ENCODE peak calls at places on chromosomes 12 and 14, in nine cellular contexts. P, B, X, I, Z, Q, V, E and K are unnamed samples.

GRCh38 chr14:68549966-68550705 is 242.7 kb downstream of the ZFP36L1 start:
- DNase-seq in P (no peak), B (no peak), X (no peak), I (no peak), Z (no peak), Q (peak; percentile 41), V (no peak), E (peak; percentile 46), K (no peak)

GRCh38 chr12:110340706-110341105 is 59.7 kb downstream of the ATP2A2 start:
- DNase-seq in P (no peak), B (no peak), X (no peak), I (no peak), Z (no peak), Q (no peak), V (no peak), E (no peak), K (no peak)

GRCh38 chr12:9881988-9882387 is 699 bp downstream of the KLRF2 start:
- DNase-seq in P (no peak), B (no peak), X (no peak), I (no peak), Z (no peak), Q (no peak), V (no peak), E (no peak), K (no peak)

GRCh38 chr14:51354846-51355245 is 114.8 kb downstream of the TMX1 start:
- DNase-seq in P (no peak), B (no peak), X (no peak), I (no peak), Z (no peak), Q (no peak), V (no peak), E (no peak), K (no peak)

GRCh38 chr14:81314443-81315175 is 85.5 kb downstream of the STON2 start:
- DNase-seq in P (no peak), B (no peak), X (no peak), I (no peak), Z (no peak), Q (no peak), V (no peak), E (no peak), K (no peak)

GRCh38 chr12:12081836-12082497 is 11.2 kb downstream of the BCL2L14 start:
- DNase-seq in P (no peak), B (peak; percentile 29), X (no peak), I (peak; percentile 55), Z (peak; percentile 70), Q (no peak), V (peak; percentile 86), E (no peak), K (no peak)

GRCh38 chr12:125169870-125170269 is 104.6 kb downstream of the AACS start:
- DNase-seq in P (no peak), B (no peak), X (no peak), I (no peak), Z (no peak), Q (no peak), V (no peak), E (no peak), K (no peak)

GRCh38 chr12:67147030-67147429 is 122.1 kb upstream of the CAND1 start:
- DNase-seq in P (no peak), B (no peak), X (no peak), I (no peak), Z (no peak), Q (no peak), V (no peak), E (no peak), K (no peak)

GRCh38 chr14:23984891-23985607 is 3.7 kb upstream of the DHRS4L2 start:
- DNase-seq in P (no peak), B (no peak), X (no peak), I (peak; percentile 86), Z (peak; percentile 36), Q (no peak), V (no peak), E (no peak), K (no peak)

GRCh38 chr14:90759370-90760054 is 56.7 kb downstream of the TTC7B start:
- DNase-seq in P (peak; percentile 53), B (no peak), X (no peak), I (no peak), Z (no peak), Q (no peak), V (no peak), E (no peak), K (no peak)

GRCh38 chr14:94120667-94121335 is 8.6 kb downstream of the IFI27L2 start:
- DNase-seq in P (peak; percentile 52), B (no peak), X (no peak), I (peak; percentile 90), Z (no peak), Q (no peak), V (no peak), E (no peak), K (no peak)

GRCh38 chr14:74941676-74942097 is 13.7 kb downstream of the PGF start:
- DNase-seq in P (no peak), B (no peak), X (no peak), I (peak; percentile 57), Z (no peak), Q (no peak), V (no peak), E (peak; percentile 45), K (no peak)

GRCh38 chr14:59687663-59688062 is 111.1 kb upstream of the CCDC175 start:
- DNase-seq in P (no peak), B (no peak), X (no peak), I (no peak), Z (no peak), Q (no peak), V (no peak), E (peak; percentile 57), K (no peak)

GRCh38 chr12:109594566-109595317 is 21.1 kb downstream of the MVK start:
- DNase-seq in P (no peak), B (no peak), X (no peak), I (no peak), Z (no peak), Q (no peak), V (no peak), E (no peak), K (no peak)

GRCh38 chr14:59419383-59419782 is 45.8 kb downstream of the GPR135 start:
- DNase-seq in P (no peak), B (no peak), X (no peak), I (no peak), Z (no peak), Q (no peak), V (no peak), E (no peak), K (no peak)

GRCh38 chr12:93621986-93622385 is 49.5 kb downstream of the SOCS2 start:
- DNase-seq in P (no peak), B (no peak), X (no peak), I (peak; percentile 63), Z (no peak), Q (no peak), V (no peak), E (no peak), K (no peak)

GRCh38 chr12:32499048-32499447 is 99.7 kb downstream of the FGD4 start:
- DNase-seq in P (no peak), B (no peak), X (peak; percentile 29), I (no peak), Z (no peak), Q (no peak), V (no peak), E (no peak), K (no peak)

GRCh38 chr12:28443337-28443736 is 253.1 kb downstream of the CCDC91 start:
- DNase-seq in P (no peak), B (no peak), X (no peak), I (no peak), Z (no peak), Q (no peak), V (no peak), E (no peak), K (no peak)

GRCh38 chr14:105252552-105253328 is 4.4 kb downstream of the BTBD6 start:
- DNase-seq in P (no peak), B (no peak), X (no peak), I (no peak), Z (no peak), Q (no peak), V (no peak), E (no peak), K (no peak)
- TF ChIP-seq POLR2A in P (no peak), B (no peak), X (no peak), I (no peak), Z (no peak), Q (no peak), V (no peak), E (no peak), K (no peak)

DNA sequence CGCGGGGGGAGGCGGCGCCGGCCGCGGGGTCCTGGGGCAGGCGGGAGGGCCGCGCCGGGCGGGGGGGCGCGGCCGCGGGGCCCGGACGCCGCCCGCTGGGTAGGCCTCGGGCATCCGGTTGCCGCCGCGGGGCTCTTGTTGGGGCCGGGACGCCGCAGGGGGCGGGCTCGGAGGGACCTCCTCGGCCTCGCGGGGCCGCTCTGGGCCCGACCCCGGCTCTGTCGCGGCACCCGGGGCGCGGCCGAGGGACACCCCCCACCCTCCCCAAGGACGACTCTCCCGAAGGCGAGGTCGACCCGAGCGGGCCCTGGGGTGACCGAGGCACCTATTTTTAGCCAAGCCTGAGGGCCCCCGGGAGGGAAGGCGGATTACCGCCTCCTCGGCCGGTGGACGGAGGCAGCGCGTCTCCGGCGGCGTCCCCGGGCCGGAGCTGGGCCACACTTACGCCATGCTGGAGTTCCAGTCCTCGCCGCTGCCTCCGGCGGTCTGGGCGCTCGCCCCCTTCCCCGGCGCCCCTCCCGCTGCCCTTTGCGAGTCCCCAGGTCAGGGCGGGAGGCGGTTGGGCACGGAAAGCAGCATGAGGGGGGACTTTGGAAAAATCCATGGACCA is 499 bp downstream of the KTN1 start:
- DNase-seq in P (peak; percentile 78), B (no peak), X (peak; percentile 43), I (no peak), Z (no peak), Q (peak; percentile 19), V (peak; percentile 71), E (peak; percentile 45), K (no peak)
- H3K4me1 ChIP-seq in P (peaks cover 60% of the 10 kb centered on the region), B (peaks cover 49% of the 10 kb centered on the region), X (peaks cover 42% of the 10 kb centered on the region), I (peaks cover 13% of the 10 kb centered on the region), Z (peaks cover 51% of the 10 kb centered on the region), Q (no peaks in the 10 kb centered on the region), V (peaks cover 42% of the 10 kb centered on the region), E (peaks cover 27% of the 10 kb centered on the region), K (peaks cover 20% of the 10 kb centered on the region)

DNA sequence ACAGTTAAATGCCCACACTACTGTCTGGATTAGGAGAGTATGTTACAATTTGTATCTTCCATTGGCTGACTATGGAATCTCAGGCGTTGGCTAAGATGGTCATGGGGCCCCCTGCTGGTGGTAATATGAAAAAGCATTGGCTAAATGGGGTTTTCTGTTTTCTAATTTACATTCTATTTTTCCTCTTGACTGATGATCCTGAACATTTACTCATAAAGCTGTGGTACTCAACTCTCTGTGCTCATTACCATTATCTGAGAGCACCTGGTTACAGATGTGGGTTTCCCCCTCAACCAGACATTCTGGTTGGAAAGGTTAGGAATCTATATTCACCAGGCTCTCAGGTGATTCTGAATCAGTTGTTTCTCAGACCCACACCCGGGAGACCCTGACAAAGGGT is 64.8 kb downstream of the WSCD2 start:
- DNase-seq in P (no peak), B (peak; percentile 2), X (peak; percentile 38), I (peak; percentile 3), Z (peak; percentile 9), Q (peak; percentile 9), V (no peak), E (peak; percentile 58), K (no peak)
- TF ChIP-seq CTCF in P (peak; percentile 61), B (peak; percentile 59), X (peak; percentile 52), I (peak; percentile 50), Z (peak; percentile 57), Q (peak; percentile 72), V (peak; percentile 62), E (peak; percentile 85), K (peak; percentile 37)

DNA sequence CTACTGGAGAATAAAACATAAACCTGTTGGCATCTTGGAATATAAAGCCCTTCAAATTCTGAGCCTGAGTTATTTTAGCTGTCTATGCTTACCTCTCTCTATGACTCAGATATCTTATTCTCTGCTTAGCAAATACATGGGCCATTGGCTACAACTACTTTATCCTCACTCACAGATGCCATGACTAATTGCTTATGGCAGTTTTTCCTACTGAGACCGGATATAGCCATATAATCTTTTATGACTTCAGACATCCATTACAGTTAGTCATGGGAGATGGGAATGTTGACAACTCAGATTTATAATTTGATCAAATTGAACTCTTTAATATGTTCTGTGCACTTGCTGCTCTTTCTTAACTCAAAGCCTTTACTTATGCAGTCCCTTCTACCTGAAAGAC is 502.4 kb upstream of the ATP2B1 start:
- DNase-seq in P (no peak), B (no peak), X (no peak), I (peak; percentile 48), Z (no peak), Q (no peak), V (no peak), E (no peak), K (no peak)
- TF ChIP-seq POLR2A in P (no peak), B (no peak), X (no peak), I (no peak), Z (no peak), Q (no peak), V (no peak), E (no peak), K (no peak)